ENCODE peak calls at places on chromosome 1, in seven cellular contexts. I, A, F, Y, T, G and B are unnamed samples.

GRCh38 chr1:161816201-161816600 is 50.1 kb downstream of the ATF6 start:
- DNase-seq in I (no peak), A (no peak), F (peak; percentile 43), Y (no peak), T (no peak), G (peak; percentile 77), B (no peak)

GRCh38 chr1:3367376-3367775 is 87.1 kb upstream of the ARHGEF16 start:
- DNase-seq in I (no peak), A (no peak), F (no peak), Y (no peak), T (no peak), G (no peak), B (no peak)

GRCh38 chr1:2025491-2025981 is 6.4 kb downstream of the GABRD start:
- DNase-seq in I (no peak), A (no peak), F (no peak), Y (no peak), T (no peak), G (no peak), B (no peak)

GRCh38 chr1:37515185-37516034 is 844 bp upstream of the MEAF6 start:
- DNase-seq in I (no peak), A (no peak), F (no peak), Y (no peak), T (no peak), G (no peak), B (no peak)

GRCh38 chr1:63524166-63524565 is 841 bp downstream of the EFCAB7 start:
- DNase-seq in I (no peak), A (no peak), F (no peak), Y (no peak), T (no peak), G (peak; percentile 3), B (no peak)

GRCh38 chr1:3942416-3943122 is 42.5 kb upstream of the C1orf174 start:
- DNase-seq in I (no peak), A (no peak), F (no peak), Y (no peak), T (no peak), G (no peak), B (no peak)

GRCh38 chr1:160022330-160023310 is 9.2 kb downstream of the PIGM start:
- DNase-seq in I (no peak), A (no peak), F (no peak), Y (no peak), T (no peak), G (no peak), B (no peak)

GRCh38 chr1:93180723-93181613 is at the start of gene CCDC18:
- DNase-seq in I (no peak), A (no peak), F (peak; percentile 44), Y (no peak), T (peak; percentile 55), G (peak; percentile 77), B (peak; percentile 82)

GRCh38 chr1:44154049-44154448 is 12.6 kb upstream of the KLF18 start:
- DNase-seq in I (no peak), A (no peak), F (no peak), Y (no peak), T (no peak), G (no peak), B (peak; percentile 82)

GRCh38 chr1:230701434-230701833 is 12.5 kb downstream of the AGT start:
- DNase-seq in I (no peak), A (no peak), F (no peak), Y (no peak), T (no peak), G (no peak), B (no peak)

GRCh38 chr1:230698130-230698529 is 15.8 kb downstream of the AGT start:
- DNase-seq in I (no peak), A (peak; percentile 63), F (no peak), Y (no peak), T (no peak), G (no peak), B (no peak)

GRCh38 chr1:230699716-230700115 is 14.2 kb downstream of the AGT start:
- DNase-seq in I (no peak), A (no peak), F (no peak), Y (no peak), T (no peak), G (no peak), B (no peak)

GRCh38 chr1:230701895-230702768 is 11.8 kb downstream of the AGT start:
- DNase-seq in I (no peak), A (no peak), F (no peak), Y (no peak), T (no peak), G (no peak), B (no peak)

DNA sequence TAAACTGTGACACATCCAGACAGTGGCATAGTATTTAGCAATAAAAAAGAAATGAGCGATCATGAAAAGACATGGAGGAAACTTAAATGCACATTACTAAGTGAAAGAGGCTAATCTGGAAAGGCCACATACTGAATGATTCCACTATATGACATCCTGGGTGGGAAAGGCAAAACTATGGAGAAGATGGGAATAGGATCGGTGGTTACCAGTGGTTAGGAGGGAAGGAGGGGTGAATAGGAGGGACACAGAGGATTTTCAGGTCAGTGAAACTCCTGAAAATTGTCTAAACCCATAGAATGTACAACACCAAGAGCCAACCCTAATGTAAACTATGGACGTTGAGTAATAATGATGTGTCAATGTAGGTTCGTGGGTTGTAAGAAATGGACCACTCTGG is 13.8 kb downstream of the AGT start:
- DNase-seq in I (no peak), A (no peak), F (no peak), Y (no peak), T (no peak), G (no peak), B (no peak)
- H3K4ac ChIP-seq in I (no peak overlapping the region), A (no peak overlapping the region), F (no peak overlapping the region), Y (no peak overlapping the region), T (no peak overlapping the region), G (no peak overlapping the region), B (no peak overlapping the region)

GRCh38 chr1:39103321-39104157 is 77.4 kb downstream of the NDUFS5 start:
- DNase-seq in I (no peak), A (no peak), F (peak; percentile 87), Y (no peak), T (peak; percentile 65), G (peak; percentile 88), B (no peak)

GRCh38 chr1:39105841-39106765 is 80.0 kb downstream of the NDUFS5 start:
- DNase-seq in I (no peak), A (peak; percentile 40), F (no peak), Y (no peak), T (no peak), G (peak; percentile 74), B (peak; percentile 82)

GRCh38 chr1:39105061-39105840 is 79.1 kb downstream of the NDUFS5 start:
- DNase-seq in I (no peak), A (peak; percentile 46), F (peak; percentile 59), Y (no peak), T (peak; percentile 53), G (peak; percentile 63), B (peak; percentile 73)

GRCh38 chr1:39102537-39103320 is 76.6 kb downstream of the NDUFS5 start:
- DNase-seq in I (no peak), A (peak; percentile 63), F (peak; percentile 83), Y (peak; percentile 63), T (peak; percentile 27), G (peak; percentile 92), B (peak; percentile 90)

GRCh38 chr1:39104158-39105060 is 78.3 kb downstream of the NDUFS5 start:
- DNase-seq in I (no peak), A (peak; percentile 54), F (no peak), Y (no peak), T (peak; percentile 23), G (peak; percentile 69), B (peak; percentile 74)
- H3K4ac ChIP-seq in I (peak overlapping the region; percentile 76), A (peak overlapping the region; percentile 10), F (peak overlapping the region; percentile 86), Y (peak overlapping the region; percentile 45), T (peak overlapping the region; percentile 26), G (peak overlapping the region; percentile 91), B (peak overlapping the region; percentile 74)

DNA sequence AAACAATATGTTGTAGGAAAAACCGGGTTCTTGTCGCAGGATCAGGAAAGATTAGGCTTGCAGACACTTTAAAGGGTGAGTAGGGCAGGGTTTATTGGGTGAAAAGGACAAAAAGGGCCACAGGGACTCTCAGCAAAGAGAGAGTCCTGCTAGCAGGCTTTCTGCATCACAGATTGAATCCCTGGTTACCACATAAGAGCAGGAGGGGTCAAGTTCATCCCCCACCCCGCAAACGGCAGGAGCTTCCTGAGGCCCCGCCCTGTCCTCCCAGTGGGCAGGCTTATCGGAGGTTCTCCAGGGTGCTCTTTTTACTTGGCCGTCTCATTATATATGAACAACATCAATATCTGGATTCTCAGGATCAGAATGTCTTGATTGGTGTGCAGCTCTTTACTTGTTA is 47.7 kb downstream of the SYCP1 start:
- DNase-seq in I (no peak), A (peak; percentile 66), F (no peak), Y (no peak), T (no peak), G (no peak), B (peak; percentile 37)
- H3K4ac ChIP-seq in I (no peak overlapping the region), A (no peak overlapping the region), F (no peak overlapping the region), Y (no peak overlapping the region), T (no peak overlapping the region), G (no peak overlapping the region), B (no peak overlapping the region)

GRCh38 chr1:76782777-76783176 is 84.5 kb upstream of the ST6GALNAC5 start:
- DNase-seq in I (no peak), A (no peak), F (peak; percentile 0), Y (no peak), T (no peak), G (peak; percentile 0), B (no peak)
- H3K4ac ChIP-seq in I (no peak overlapping the region), A (no peak overlapping the region), F (no peak overlapping the region), Y (no peak overlapping the region), T (no peak overlapping the region), G (no peak overlapping the region), B (no peak overlapping the region)

GRCh38 chr1:50570064-50570463 is 146.8 kb upstream of the DMRTA2 start:
- DNase-seq in I (no peak), A (no peak), F (peak; percentile 58), Y (peak; percentile 48), T (no peak), G (no peak), B (peak; percentile 68)
- H3K4ac ChIP-seq in I (no peak overlapping the region), A (no peak overlapping the region), F (no peak overlapping the region), Y (no peak overlapping the region), T (no peak overlapping the region), G (no peak overlapping the region), B (no peak overlapping the region)

DNA sequence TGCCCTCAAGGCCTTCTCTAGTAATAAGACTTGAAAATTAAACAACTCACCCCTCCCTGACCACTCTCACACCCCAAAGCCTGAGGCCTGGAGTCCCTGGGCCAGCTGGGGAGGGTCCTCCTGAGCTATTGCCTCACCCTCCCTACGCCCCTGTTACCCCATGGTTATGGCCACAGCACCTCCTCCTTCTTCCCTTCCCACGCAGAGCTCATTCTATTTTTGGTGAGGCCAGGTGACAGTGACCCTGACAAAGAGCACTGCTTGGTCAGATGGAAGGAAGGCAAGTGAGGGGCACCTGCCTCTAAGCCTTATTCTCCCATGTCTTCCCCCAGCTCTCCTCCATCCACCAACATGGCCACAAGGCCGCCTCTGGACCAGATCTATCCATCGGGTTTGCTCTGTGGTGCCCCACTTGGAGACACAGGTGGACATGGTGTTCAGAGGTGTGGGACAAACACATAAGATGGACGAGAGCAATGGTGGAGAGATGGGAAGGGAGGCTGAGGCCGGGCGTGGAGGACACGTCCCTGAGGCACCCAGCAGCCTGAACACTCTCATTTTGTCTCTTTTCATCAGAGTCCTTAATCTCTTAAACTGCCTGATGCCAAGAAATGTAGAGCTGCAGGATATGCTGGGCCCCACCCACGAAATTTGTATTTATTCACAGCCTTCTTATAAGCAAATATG is 42.6 kb downstream of the FCRL5 start:
- DNase-seq in I (no peak), A (no peak), F (no peak), Y (no peak), T (no peak), G (no peak), B (no peak)
- H3K4ac ChIP-seq in I (no peak overlapping the region), A (no peak overlapping the region), F (no peak overlapping the region), Y (no peak overlapping the region), T (no peak overlapping the region), G (no peak overlapping the region), B (no peak overlapping the region)